ENCODE peak calls at places on chromosomes 3 and 15, in eight cellular contexts. P, L, V, S, W, X, T and K are unnamed samples.

GRCh38 chr3:71066849-71067261 is 516.7 kb downstream of the FOXP1 start:
- DNase-seq in X (no peak), W (peak), T (no peak), S (peak), L (no peak), V (peak), P (peak), K (peak)

GRCh38 chr3:13282986-13283876 is 136.9 kb downstream of the NUP210 start:
- DNase-seq in X (no peak), S (no peak), W (peak), V (no peak), T (no peak), P (peak), L (peak), K (peak)

GRCh38 chr15:56919708-56920637 is 1.5 kb downstream of the TCF12 start:
- DNase-seq in W (peak), X (peak), T (no peak), V (peak), P (peak), S (peak), L (peak), K (peak)

GRCh38 chr3:159102001-159102400 is 300.1 kb downstream of the MFSD1 start:
- DNase-seq in W (no peak), X (no peak), L (no peak), V (no peak), P (no peak), S (no peak), T (no peak), K (no peak)

GRCh38 chr3:81581966-81582599 is 179.4 kb downstream of the GBE1 start:
- DNase-seq in L (peak), P (peak), X (no peak), T (no peak), V (peak), S (peak), W (peak), K (peak)

GRCh38 chr3:149466192-149466591 is 8.3 kb upstream of the TM4SF4 start:
- DNase-seq in L (peak), P (peak), X (no peak), V (peak), T (no peak), S (peak), W (peak), K (peak)

GRCh38 chr3:106332884-106333283 is 464.1 kb upstream of the CBLB start:
- DNase-seq in S (peak), W (peak), X (no peak), V (peak), T (no peak), L (no peak), P (peak), K (peak)

GRCh38 chr3:4866841-4867240 is 112.4 kb upstream of the BHLHE40 start:
- DNase-seq in T (no peak), S (peak), L (no peak), W (peak), V (peak), P (peak), X (no peak), K (peak)

GRCh38 chr3:62873672-62874397 is 1.4 kb downstream of the CADPS start:
- DNase-seq in W (no peak), S (no peak), T (no peak), V (peak), X (peak), L (no peak), P (peak), K (no peak)

GRCh38 chr3:183824761-183825379 is 507 bp downstream of the MAP6D1 start:
- DNase-seq in S (no peak), L (peak), X (no peak), W (no peak), V (no peak), P (peak), T (no peak), K (peak)

GRCh38 chr15:55879181-55879580 is 114.2 kb downstream of the NEDD4 start:
- DNase-seq in L (no peak), T (no peak), S (no peak), W (no peak), X (no peak), P (peak), V (peak), K (no peak)

GRCh38 chr3:151480492-151480891 is 19.6 kb upstream of the IGSF10 start:
- DNase-seq in P (no peak), W (no peak), V (no peak), X (no peak), S (no peak), L (no peak), T (no peak), K (no peak)

GRCh38 chr3:54826255-54826691 is 101.6 kb downstream of the LRTM1 start:
- DNase-seq in T (no peak), W (no peak), P (peak), L (no peak), S (no peak), X (no peak), V (peak), K (no peak)

GRCh38 chr15:67175643-67176071 is 78.8 kb downstream of the AAGAB start:
- DNase-seq in S (peak), L (no peak), P (no peak), W (no peak), X (peak), V (no peak), T (no peak), K (no peak)

GRCh38 chr15:90957105-90957790 is 2.6 kb downstream of the RCCD1 start:
- DNase-seq in X (peak), W (no peak), P (peak), V (peak), L (no peak), S (no peak), T (peak), K (peak)

GRCh38 chr3:97793415-97794019 is 28.3 kb upstream of the CRYBG3 start:
- DNase-seq in T (no peak), S (peak), V (peak), X (no peak), L (no peak), P (peak), W (peak), K (peak)

GRCh38 chr3:132064114-132064513 is 29.3 kb upstream of the CPNE4 start:
- DNase-seq in P (no peak), X (no peak), V (no peak), W (no peak), L (no peak), T (no peak), S (no peak), K (no peak)

GRCh38 chr3:195102609-195103467 is 168.1 kb downstream of the XXYLT1 start:
- DNase-seq in X (no peak), W (peak), L (peak), V (peak), P (peak), S (peak), T (no peak), K (peak)

GRCh38 chr3:96428097-96428496 is 386.3 kb upstream of the EPHA6 start:
- DNase-seq in P (no peak), L (no peak), W (no peak), S (no peak), T (no peak), X (no peak), V (no peak), K (no peak)

GRCh38 chr3:55169608-55170010 is 241.8 kb upstream of the LRTM1 start:
- DNase-seq in W (peak), V (peak), L (peak), X (no peak), T (no peak), P (peak), S (peak), K (peak)

GRCh38 chr3:103924544-103924943 is 1442.2 kb upstream of the ALCAM start:
- DNase-seq in V (no peak), L (no peak), S (no peak), X (no peak), T (no peak), P (no peak), W (no peak), K (no peak)

DNA sequence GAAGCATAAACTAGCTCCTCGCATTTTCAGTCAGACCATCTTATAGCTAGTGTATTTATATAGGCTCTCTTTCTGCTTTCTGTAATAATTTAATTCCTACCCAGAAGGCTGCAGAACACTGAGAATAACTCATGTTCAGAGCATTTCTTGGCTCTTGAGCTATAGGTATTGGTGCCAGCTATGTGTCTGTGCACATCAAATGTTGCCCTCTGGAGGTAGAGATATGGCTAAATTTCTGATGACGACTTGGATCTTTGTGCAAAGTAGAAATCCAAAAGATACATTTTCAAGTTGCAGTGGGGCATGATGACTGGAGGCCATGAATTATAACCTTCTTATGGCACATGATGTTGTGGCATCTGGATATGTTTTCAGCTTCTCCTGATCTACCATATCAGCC is 336.2 kb upstream of the TPM1 start:
- DNase-seq in S (peak), X (no peak), V (no peak), P (no peak), W (peak), L (no peak), T (no peak), K (peak)
- TF ChIP-seq CTCF in S (no peak), X (no peak), V (no peak), P (no peak), W (peak), L (no peak), T (no peak), K (peak)

GRCh38 chr3:414063-414462 is 217.5 kb downstream of the CHL1 start:
- DNase-seq in L (no peak), P (peak), X (no peak), S (peak), T (no peak), V (peak), W (no peak), K (peak)
- TF ChIP-seq CTCF in L (peak), P (peak), X (no peak), S (peak), T (peak), V (peak), W (peak), K (peak)

DNA sequence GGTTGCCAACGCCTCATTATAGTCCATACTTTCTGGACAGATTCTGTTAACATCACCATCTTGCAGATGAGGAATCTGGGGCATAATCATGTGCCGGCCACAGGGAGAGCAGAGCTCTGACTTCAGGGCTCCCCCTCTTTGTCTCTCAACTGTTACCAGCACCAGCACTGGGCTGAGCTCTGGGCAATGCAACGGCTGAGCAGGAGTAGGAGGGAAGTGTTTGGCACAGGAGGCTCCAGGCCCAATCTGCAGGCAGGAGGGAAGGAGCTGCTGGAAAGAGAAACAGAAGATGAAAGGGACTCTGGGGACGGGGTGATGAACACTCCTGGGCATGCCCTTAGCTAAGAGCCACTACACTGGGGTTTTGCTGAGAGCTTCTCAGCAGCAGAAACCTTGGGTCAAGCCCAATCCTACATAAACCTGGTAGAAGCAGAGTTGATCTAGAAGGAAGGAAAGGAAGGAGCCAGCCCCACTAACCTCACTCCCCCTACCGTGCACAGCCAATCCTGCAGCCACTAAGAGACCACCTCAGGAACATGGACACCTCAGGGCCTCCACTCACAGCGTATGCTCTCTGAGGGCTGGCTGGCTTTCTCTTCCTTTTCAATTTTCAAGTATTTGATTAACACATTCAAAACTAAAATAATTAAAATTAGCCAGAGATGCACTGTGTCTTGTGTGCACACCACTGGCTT is 73.1 kb upstream of the SPATA12 start:
- DNase-seq in T (no peak), W (no peak), X (no peak), L (no peak), V (no peak), S (no peak), P (no peak), K (no peak)
- TF ChIP-seq CTCF in T (no peak), W (no peak), X (peak), L (no peak), V (peak), S (no peak), P (peak), K (no peak)

GRCh38 chr3:191244242-191244867 is 45.3 kb downstream of the OSTN start:
- DNase-seq in X (no peak), S (peak), V (no peak), L (no peak), P (no peak), W (no peak), T (no peak), K (peak)
- TF ChIP-seq CTCF in X (no peak), S (no peak), V (peak), L (peak), P (peak), W (peak), T (no peak), K (peak)

DNA sequence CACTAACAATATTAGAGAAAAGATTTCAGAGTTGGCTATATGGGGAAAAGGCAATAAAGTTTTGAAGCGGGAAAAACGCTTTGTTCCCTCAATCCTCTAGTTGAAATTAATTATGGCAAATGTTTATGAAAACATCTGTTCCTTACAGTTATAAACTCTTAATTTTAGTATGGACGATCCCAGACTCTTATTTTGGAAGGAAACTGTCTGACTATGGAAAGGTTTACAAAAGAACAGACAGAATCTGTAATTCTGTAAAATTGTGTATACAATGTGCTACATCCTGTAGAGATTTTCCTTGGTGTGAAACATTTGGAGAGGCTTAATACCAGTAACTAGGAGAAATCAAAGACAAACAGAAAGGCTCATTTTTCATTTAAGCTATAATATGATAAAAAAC is 311.9 kb downstream of the TBC1D5 start:
- DNase-seq in W (no peak), S (no peak), V (no peak), L (no peak), T (no peak), X (no peak), P (no peak), K (no peak)
- TF ChIP-seq CTCF in W (no peak), S (no peak), V (no peak), L (no peak), T (no peak), X (no peak), P (no peak), K (no peak)

DNA sequence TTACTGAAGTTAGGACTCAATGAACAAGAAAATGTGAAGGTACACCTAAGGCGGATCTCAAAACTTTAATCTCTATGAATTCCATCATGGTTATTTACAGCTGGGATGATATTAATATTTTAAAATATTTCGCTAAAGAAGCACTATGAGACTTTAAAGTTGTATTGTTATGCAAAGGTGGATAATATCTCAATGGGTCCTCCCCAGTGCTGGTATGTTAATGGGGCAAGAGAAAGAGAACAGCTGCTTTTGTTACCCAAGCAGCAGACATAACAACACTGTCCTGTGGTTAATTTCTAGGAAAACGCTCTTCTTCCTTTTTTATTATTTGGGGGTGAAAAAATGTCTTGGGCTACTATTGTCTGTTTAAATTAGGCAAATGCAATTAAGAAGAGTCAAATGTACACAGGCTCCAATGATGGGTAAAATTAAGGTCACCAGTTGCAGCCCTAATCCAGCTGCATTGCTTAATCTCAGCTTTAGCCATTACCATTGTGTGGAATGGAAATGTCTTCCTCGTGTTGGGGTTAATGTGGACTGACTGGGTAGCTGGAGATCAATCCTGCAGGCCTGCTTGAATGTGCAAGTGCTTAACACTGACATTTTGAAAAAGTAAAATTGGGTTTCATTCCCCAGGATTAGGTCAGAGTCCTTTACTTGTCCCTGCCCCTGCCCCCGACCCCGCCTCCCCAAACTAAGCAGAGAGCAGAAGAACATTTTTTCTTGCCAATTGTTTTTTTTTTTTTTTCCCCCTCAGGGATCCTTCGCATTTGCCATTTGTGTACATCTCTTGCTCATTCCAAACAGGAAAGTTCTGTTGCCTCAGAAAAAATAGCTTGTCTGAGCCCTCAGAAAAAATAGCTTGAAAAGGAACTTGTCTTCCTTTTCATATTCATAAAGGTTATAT is 147.2 kb upstream of the NR2F2 start:
- DNase-seq in T (no peak), X (no peak), W (no peak), P (no peak), S (no peak), V (no peak), L (no peak), K (no peak)
- TF ChIP-seq CTCF in T (no peak), X (no peak), W (no peak), P (no peak), S (no peak), V (no peak), L (no peak), K (no peak)

GRCh38 chr15:100890059-100890720 is 10.6 kb downstream of the ALDH1A3 start:
- DNase-seq in W (no peak), P (no peak), X (no peak), S (no peak), L (no peak), V (no peak), T (no peak), K (peak)

GRCh38 chr15:100893261-100893963 is 13.8 kb downstream of the ALDH1A3 start:
- DNase-seq in X (no peak), P (no peak), V (no peak), W (no peak), S (no peak), T (no peak), L (no peak), K (peak)

GRCh38 chr15:100890850-100891249 is 11.2 kb downstream of the ALDH1A3 start:
- DNase-seq in V (no peak), P (no peak), L (no peak), T (no peak), W (no peak), S (no peak), X (no peak), K (peak)

GRCh38 chr15:100892013-100892355 is 12.4 kb downstream of the ALDH1A3 start:
- DNase-seq in V (no peak), S (no peak), L (no peak), P (no peak), T (no peak), W (no peak), X (no peak), K (no peak)

DNA sequence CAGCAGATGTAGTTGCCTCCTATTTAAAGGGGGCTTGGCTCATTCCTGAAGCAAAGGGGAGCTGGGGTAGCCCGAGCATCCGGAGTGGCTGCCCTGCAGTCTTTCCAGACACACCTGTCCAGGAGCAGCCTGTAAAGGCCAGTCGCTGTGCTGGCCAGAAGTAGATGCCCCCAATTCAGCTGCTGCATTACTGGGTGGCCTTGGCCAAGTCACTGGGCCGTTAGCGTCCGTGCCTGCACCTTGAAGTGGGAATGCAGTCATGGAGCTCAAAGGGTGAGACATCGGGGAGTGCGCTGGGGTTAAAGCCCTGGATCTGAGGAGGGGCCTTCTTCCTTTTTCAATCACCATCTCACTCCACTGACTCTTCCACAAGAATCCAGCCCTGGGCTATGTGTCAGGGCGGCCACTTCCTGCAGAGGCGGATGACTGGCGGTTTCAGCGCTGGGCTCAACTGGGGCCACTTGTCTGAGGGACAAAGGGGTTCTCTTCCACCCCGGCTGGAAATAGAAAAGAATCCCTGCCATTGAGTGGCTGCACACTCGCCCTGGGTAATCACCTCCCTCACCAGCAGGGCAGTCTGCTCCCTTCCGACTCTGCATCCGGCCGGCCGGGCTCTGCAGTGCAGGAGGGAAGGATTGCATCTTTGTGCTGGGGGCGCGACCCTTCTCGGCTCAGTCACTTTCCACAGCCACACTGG is 11.8 kb downstream of the ALDH1A3 start:
- DNase-seq in W (no peak), S (no peak), V (no peak), T (no peak), L (no peak), X (no peak), P (peak), K (peak)
- TF ChIP-seq CTCF in W (no peak), S (no peak), V (no peak), T (no peak), L (no peak), X (no peak), P (no peak), K (no peak)

DNA sequence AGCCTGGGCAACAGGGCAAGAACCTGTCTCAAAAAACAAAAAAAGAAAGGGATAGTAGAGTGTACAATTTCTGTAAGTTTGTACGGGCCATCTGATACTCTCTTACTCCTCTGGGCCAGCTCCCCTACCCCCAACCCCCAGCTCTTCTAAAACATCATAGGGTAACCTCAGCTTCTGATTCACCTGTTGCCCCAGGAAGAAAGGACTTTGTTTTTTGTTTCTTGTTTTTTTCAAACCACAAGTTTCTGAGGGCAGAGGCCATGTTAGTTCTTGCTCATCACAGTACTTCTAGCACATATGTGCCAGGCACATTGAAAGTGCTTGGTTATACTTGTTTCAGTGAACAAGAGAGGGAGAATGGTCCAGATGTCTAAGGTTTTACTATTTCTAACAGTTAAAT is 20.2 kb downstream of the ATOSA start:
- DNase-seq in T (no peak), P (no peak), S (no peak), X (no peak), L (no peak), W (peak), V (no peak), K (peak)
- TF ChIP-seq CTCF in T (no peak), P (no peak), S (no peak), X (no peak), L (no peak), W (no peak), V (no peak), K (no peak)